ENCODE peak calls at places on chromosomes 6 and 20, in four cellular contexts. W, R, B and N are unnamed samples.

GRCh38 chr20:4375881-4376280 is 345.8 kb upstream of the PRND start:
- DNase-seq in W (no peak), B (no peak), R (no peak), N (no peak)

GRCh38 chr20:51174536-51174935 is 151.6 kb upstream of the KCNG1 start:
- DNase-seq in B (no peak), R (no peak), W (no peak), N (no peak)

GRCh38 chr20:50385733-50386640 is 124.2 kb upstream of the PTPN1 start:
- DNase-seq in B (no peak), R (no peak), W (no peak), N (no peak)

GRCh38 chr20:47531468-47531867 is 29.8 kb downstream of the NCOA3 start:
- DNase-seq in W (no peak), B (no peak), R (no peak), N (no peak)

GRCh38 chr20:41530923-41531322 is 87.3 kb downstream of the CHD6 start:
- DNase-seq in W (no peak), B (no peak), R (no peak), N (no peak)

GRCh38 chr6:145630598-145630997 is 104.7 kb downstream of the EPM2A start:
- DNase-seq in W (no peak), R (no peak), B (no peak), N (no peak)

GRCh38 chr6:15996030-15996429 is 132.9 kb upstream of the MYLIP start:
- DNase-seq in R (no peak), W (no peak), B (no peak), N (no peak)

GRCh38 chr6:53300656-53301551 is 47.8 kb downstream of the ELOVL5 start:
- DNase-seq in W (no peak), B (peak), R (no peak), N (no peak)

GRCh38 chr6:37994238-37994637 is 174.7 kb downstream of the ZFAND3 start:
- DNase-seq in W (no peak), R (no peak), B (no peak), N (no peak)

GRCh38 chr20:818001-818664 is 15.4 kb upstream of the FAM110A start:
- DNase-seq in W (peak), B (no peak), R (no peak), N (no peak)

GRCh38 chr6:20492099-20492498 is 42.2 kb upstream of the CDKAL1 start:
- DNase-seq in R (no peak), W (no peak), B (no peak), N (no peak)

GRCh38 chr6:34234667-34235604 is 1.7 kb upstream of the HMGA1 start:
- DNase-seq in B (no peak), W (peak), R (no peak), N (no peak)

GRCh38 chr6:74705451-74705850 is 500.4 kb downstream of the COL12A1 start:
- DNase-seq in W (no peak), B (no peak), R (no peak), N (no peak)

GRCh38 chr6:148530394-148530923 is 187.8 kb downstream of the SASH1 start:
- DNase-seq in B (no peak), W (peak), R (no peak), N (peak)

GRCh38 chr20:57308451-57309410 is 20.9 kb upstream of the SPO11 start:
- DNase-seq in W (no peak), R (peak), B (no peak), N (no peak)

GRCh38 chr20:24672886-24673677 is 203.7 kb downstream of the SYNDIG1 start:
- DNase-seq in R (peak), B (no peak), W (peak), N (peak)

GRCh38 chr20:31751126-31751525 is 12.0 kb downstream of the TPX2 start:
- DNase-seq in W (no peak), R (no peak), B (no peak), N (peak)

GRCh38 chr20:63980806-63981728 is at the start of gene PRPF6:
- DNase-seq in B (peak), W (peak), R (peak), N (peak)

GRCh38 chr20:56442381-56443365 is 25.8 kb upstream of the RTF2 start:
- DNase-seq in B (no peak), R (peak), W (no peak), N (no peak)

GRCh38 chr6:161132384-161132783 is 140.8 kb downstream of the MAP3K4 start:
- DNase-seq in W (no peak), B (no peak), R (no peak), N (no peak)

GRCh38 chr6:53928641-53929339 is 134.0 kb downstream of the LRRC1 start:
- DNase-seq in B (no peak), W (no peak), R (no peak), N (no peak)

GRCh38 chr6:98636941-98637340 is 197.4 kb upstream of the POU3F2 start:
- DNase-seq in R (no peak), B (no peak), W (no peak), N (no peak)

GRCh38 chr6:20490591-20490990 is 43.7 kb upstream of the CDKAL1 start:
- DNase-seq in W (no peak), B (no peak), R (no peak), N (no peak)

GRCh38 chr20:54470697-54471096 is 4.7 kb upstream of the DOK5 start:
- DNase-seq in R (no peak), B (no peak), W (no peak), N (no peak)

GRCh38 chr6:125508793-125509192 is 207.0 kb upstream of the HDDC2 start:
- DNase-seq in W (no peak), B (no peak), R (no peak), N (no peak)

GRCh38 chr6:113120577-113121285 is 736.4 kb upstream of the MARCKS start:
- DNase-seq in W (no peak), B (no peak), R (no peak), N (peak)

GRCh38 chr6:90199900-90200299 is 96.7 kb downstream of the BACH2 start:
- DNase-seq in W (no peak), B (no peak), R (no peak), N (no peak)

GRCh38 chr6:149917679-149918078 is 5.2 kb downstream of the RAET1G start:
- DNase-seq in B (no peak), R (peak), W (no peak), N (no peak)
- H3K4me3 ChIP-seq in B (no peak), R (no peak), W (no peak), N (no peak)

GRCh38 chr6:22964334-22964733 is 395.0 kb downstream of the HDGFL1 start:
- DNase-seq in R (no peak), W (no peak), B (no peak), N (no peak)
- H3K4me3 ChIP-seq in R (no peak), W (no peak), B (no peak), N (no peak)

GRCh38 chr6:156949376-156949775 is 172.2 kb downstream of the ARID1B start:
- DNase-seq in R (no peak), W (no peak), B (no peak), N (no peak)
- H3K4me3 ChIP-seq in R (no peak), W (no peak), B (no peak), N (no peak)

DNA sequence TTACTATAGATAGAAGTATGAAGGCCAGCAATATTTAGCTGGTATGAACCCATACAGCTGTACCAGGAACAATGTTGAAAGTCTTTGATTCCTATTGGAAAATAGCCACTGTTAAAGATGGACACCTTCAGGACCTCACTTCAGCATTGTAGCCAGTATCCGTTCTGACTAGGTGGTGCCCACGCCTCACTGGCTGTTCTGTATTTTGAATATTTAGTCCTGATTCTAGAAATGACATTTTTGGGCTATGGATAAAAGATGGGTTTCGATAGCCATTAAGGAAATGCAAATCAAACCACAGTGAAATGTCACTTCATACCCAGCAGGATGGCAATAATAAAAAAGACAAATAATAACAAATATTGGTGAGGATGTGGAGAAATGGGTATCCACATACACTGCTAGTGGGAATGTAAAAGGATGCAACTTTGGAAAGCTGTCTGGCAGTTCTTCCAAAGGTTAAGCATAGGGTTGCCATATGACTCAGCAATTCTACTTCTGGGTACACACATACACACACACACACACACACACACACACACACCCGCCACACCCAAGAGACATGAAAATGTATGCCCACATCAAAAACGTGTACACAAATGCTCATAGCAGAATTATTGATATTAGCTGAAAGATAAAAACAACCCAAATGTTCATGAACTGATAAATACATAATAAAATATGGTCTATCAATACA is 56.8 kb downstream of the UTRN start:
- DNase-seq in R (no peak), W (no peak), B (no peak), N (no peak)
- H3K4me3 ChIP-seq in R (no peak), W (no peak), B (no peak), N (no peak)

DNA sequence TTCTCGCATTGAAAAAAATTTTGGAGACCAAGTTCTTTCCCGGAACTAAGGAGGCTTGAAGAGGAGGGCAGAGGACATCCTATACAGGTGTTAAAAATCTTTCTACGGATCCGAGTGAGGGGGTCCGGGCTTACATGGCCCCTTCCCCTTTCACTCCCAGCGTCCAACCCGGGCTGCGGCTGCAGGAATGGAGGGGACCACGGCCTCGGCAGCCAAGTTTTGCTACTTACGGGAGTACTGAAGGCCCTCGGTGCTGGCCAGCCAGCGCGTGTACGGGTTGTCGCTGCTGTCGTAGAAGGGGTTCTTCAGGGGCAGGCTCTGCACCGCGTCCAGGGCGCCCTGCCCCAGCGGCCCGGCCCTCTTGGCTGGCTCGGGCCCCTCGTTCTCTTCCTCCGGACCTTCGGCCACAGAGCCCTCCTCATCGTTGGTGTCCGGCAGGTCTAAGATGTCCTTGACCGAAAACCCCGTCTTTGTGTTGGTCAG is 642 bp downstream of the NKX2-2 start:
- DNase-seq in B (no peak), R (no peak), W (no peak), N (no peak)
- H3K4me3 ChIP-seq in B (no peak), R (peak), W (peak), N (no peak)

DNA sequence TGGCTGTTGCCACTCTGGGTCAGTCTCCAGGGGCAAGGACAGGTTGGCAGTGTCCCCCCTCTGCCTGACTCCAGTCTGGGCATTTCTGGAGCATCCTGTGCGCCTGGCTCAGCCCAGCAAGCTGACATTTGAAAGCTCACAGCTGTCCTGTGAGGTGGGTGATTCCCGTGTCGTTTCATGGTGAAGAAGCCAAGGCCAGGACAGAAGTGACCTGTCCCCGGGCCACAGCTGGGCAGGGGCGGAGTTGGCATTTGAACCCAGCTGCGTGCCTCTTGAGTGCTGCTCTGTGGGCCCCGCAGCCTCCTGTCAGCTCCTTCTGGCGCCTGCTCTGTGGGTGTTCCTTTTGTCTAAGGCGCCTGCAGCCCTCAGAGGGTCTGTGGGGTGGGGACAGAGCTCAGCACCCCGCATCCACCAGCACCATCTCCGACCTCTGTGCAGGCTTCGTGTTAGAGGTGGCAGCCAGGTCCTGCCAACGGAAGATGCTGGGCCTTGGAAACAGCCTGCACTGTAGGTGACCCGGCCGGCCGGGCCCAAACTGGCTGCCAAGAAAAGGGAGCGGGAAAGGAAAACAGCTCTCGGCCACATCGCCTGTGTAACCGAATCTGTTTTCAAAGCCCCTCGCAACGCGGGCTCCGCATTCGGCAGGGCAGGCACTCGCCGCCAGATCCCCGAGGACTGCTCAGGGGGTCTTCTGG is 5.8 kb upstream of the GATA5 start:
- DNase-seq in R (no peak), B (no peak), W (no peak), N (no peak)
- H3K4me3 ChIP-seq in R (no peak), B (no peak), W (no peak), N (no peak)

GRCh38 chr6:393391-394221 is 2.1 kb downstream of the IRF4 start:
- DNase-seq in W (no peak), R (no peak), B (no peak), N (no peak)
- H3K4me3 ChIP-seq in W (peak), R (peak), B (peak), N (no peak)

DNA sequence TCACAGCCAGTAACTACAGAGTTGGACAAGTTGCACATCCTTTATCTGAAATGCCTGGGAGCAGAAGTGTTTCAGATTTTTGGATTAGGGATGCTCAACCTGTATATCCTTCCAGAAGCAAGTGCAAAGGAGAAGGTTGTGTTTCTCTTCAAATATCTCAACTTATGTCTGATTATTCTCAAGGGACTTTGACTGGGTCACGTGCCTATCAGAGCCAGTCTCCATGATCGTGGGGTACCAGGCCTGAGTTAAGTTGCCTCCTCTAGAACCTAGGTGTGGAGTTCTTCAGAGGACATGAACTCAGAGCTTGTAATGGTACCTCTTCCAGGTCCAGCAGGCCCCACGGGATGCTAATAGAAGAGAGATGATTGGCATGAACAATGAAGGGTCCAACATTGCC is 7.8 kb downstream of the CD83 start:
- DNase-seq in B (no peak), W (no peak), R (no peak), N (no peak)
- H3K4me3 ChIP-seq in B (no peak), W (no peak), R (no peak), N (no peak)